ENCODE peak calls at places on chromosomes 16 and 17, in four cellular contexts. A, F, Y and O are unnamed samples.

GRCh38 chr16:81121474-81121990 is 25.3 kb upstream of the GCSH start:
- DNase-seq in A (no peak), Y (no peak), F (no peak), O (no peak)

GRCh38 chr16:66687906-66688625 is 8.5 kb downstream of the CMTM4 start:
- DNase-seq in F (no peak), A (no peak), Y (no peak), O (no peak)

GRCh38 chr17:3754458-3755334 is 31.0 kb downstream of the HASPIN start:
- DNase-seq in Y (peak), F (peak), A (no peak), O (no peak)

GRCh38 chr16:57358527-57359095 is at the start of gene CCL22:
- DNase-seq in F (no peak), A (no peak), Y (no peak), O (no peak)

GRCh38 chr17:4679652-4680051 is 24.3 kb downstream of the PELP1 start:
- DNase-seq in Y (no peak), F (no peak), A (no peak), O (no peak)

GRCh38 chr17:64320613-64321553 is 57.8 kb upstream of the TEX2 start:
- DNase-seq in F (peak), Y (peak), A (peak), O (no peak)

GRCh38 chr17:51673066-51673465 is 412.7 kb downstream of the UTP18 start:
- DNase-seq in Y (no peak), A (no peak), F (no peak), O (no peak)

GRCh38 chr16:86576591-86577313 is 1.6 kb upstream of the FOXL1 start:
- DNase-seq in F (no peak), A (no peak), Y (no peak), O (no peak)

GRCh38 chr16:49875812-49876715 is 20.2 kb upstream of the ZNF423 start:
- DNase-seq in Y (no peak), F (no peak), A (no peak), O (no peak)

GRCh38 chr17:55813944-55814343 is 63.1 kb downstream of the PCTP start:
- DNase-seq in F (no peak), Y (no peak), A (no peak), O (no peak)